ENCODE peak calls at places on chromosomes 2 and 18, in six cellular contexts. B, Q, Y, Z, A and G are unnamed samples.
A peak's percentile ranks its signal among the peaks of the same experiment; 100 is the strongest.

GRCh38 chr2:159030674-159031380 is 62.4 kb downstream of the TANC1 start:
- DNase-seq in B (no peak), Q (no peak), Y (no peak), Z (peak; percentile 57), A (no peak), G (no peak)

GRCh38 chr2:206521115-206521514 is 77.8 kb downstream of the ADAM23 start:
- DNase-seq in B (no peak), Q (no peak), Y (no peak), Z (no peak), A (no peak), G (no peak)

GRCh38 chr2:162888641-162889040 is 50.1 kb upstream of the KCNH7 start:
- DNase-seq in B (no peak), Q (no peak), Y (no peak), Z (no peak), A (no peak), G (no peak)

GRCh38 chr2:15042824-15043223 is 410.3 kb downstream of the LRATD1 start:
- DNase-seq in B (no peak), Q (no peak), Y (no peak), Z (peak; percentile 4), A (no peak), G (no peak)

GRCh38 chr2:218536804-218537494 is 31.2 kb downstream of the USP37 start:
- DNase-seq in B (no peak), Q (no peak), Y (no peak), Z (no peak), A (no peak), G (no peak)

GRCh38 chr2:163081754-163082153 is 243.2 kb upstream of the KCNH7 start:
- DNase-seq in B (no peak), Q (no peak), Y (no peak), Z (no peak), A (no peak), G (no peak)

GRCh38 chr18:78908462-78908861 is 71.2 kb upstream of the SALL3 start:
- DNase-seq in B (no peak), Q (no peak), Y (no peak), Z (no peak), A (no peak), G (no peak)

GRCh38 chr18:37483221-37483971 is 82.2 kb downstream of the CELF4 start:
- DNase-seq in B (no peak), Q (peak; percentile 14), Y (no peak), Z (no peak), A (no peak), G (peak; percentile 75)

GRCh38 chr2:236571161-236571560 is 1.5 kb downstream of the ACKR3 start:
- DNase-seq in B (no peak), Q (no peak), Y (no peak), Z (no peak), A (no peak), G (no peak)

GRCh38 chr2:53268086-53268485 is 499.5 kb upstream of the CHAC2 start:
- DNase-seq in B (no peak), Q (no peak), Y (no peak), Z (no peak), A (no peak), G (no peak)

GRCh38 chr2:222892321-222892720 is 31.5 kb downstream of the ACSL3 start:
- DNase-seq in B (no peak), Q (no peak), Y (no peak), Z (no peak), A (no peak), G (no peak)

GRCh38 chr2:235433860-235434259 is 60.0 kb upstream of the AGAP1 start:
- DNase-seq in B (no peak), Q (no peak), Y (no peak), Z (no peak), A (no peak), G (no peak)

GRCh38 chr2:195451160-195451559 is 205.9 kb upstream of the SLC39A10 start:
- DNase-seq in B (no peak), Q (no peak), Y (no peak), Z (no peak), A (no peak), G (no peak)

GRCh38 chr2:161414385-161415040 is 1.6 kb upstream of the TBR1 start:
- DNase-seq in B (no peak), Q (no peak), Y (no peak), Z (no peak), A (peak; percentile 81), G (no peak)

GRCh38 chr2:31693882-31694281 is 113.1 kb upstream of the SRD5A2 start:
- DNase-seq in B (no peak), Q (no peak), Y (no peak), Z (no peak), A (no peak), G (peak; percentile 20)

GRCh38 chr2:199596549-199596948 is 138.8 kb upstream of the SATB2 start:
- DNase-seq in B (no peak), Q (peak; percentile 16), Y (no peak), Z (no peak), A (no peak), G (peak; percentile 12)

GRCh38 chr2:196630531-196630930 is 9.0 kb upstream of the CCDC150 start:
- DNase-seq in B (no peak), Q (no peak), Y (no peak), Z (no peak), A (no peak), G (no peak)

GRCh38 chr2:222433381-222434173 is 9.2 kb downstream of the SGPP2 start:
- DNase-seq in B (no peak), Q (no peak), Y (no peak), Z (no peak), A (no peak), G (no peak)

GRCh38 chr18:36509646-36510197 is 212.2 kb downstream of the FHOD3 start:
- DNase-seq in B (no peak), Q (no peak), Y (no peak), Z (no peak), A (no peak), G (no peak)